ENCODE peak calls at places on chromosomes 4 and X, in nine cellular contexts. One of them, this sample, is unnamed.

GRCh38 chr4:146591986-146592385 is 46.7 kb upstream of the POU4F2 start:
- DNase-seq in osteocyte: no peak
- DNase-seq in kidney: no peak
- DNase-seq in astrocyte of the spinal cord: no peak
- DNase-seq in CD4-positive, alpha-beta T cell: no peak
- DNase-seq in coronary artery: no peak
- DNase-seq in foreskin fibroblast: no peak
- DNase-seq in K562: no peak
- DNase-seq in omental fat pad: no peak
- DNase-seq in this sample: no peak

GRCh38 chrX:154126101-154126500 is 17.9 kb upstream of the OPN1LW start:
- DNase-seq in osteocyte: no peak
- DNase-seq in kidney: no peak
- DNase-seq in astrocyte of the spinal cord: no peak
- DNase-seq in CD4-positive, alpha-beta T cell: no peak
- DNase-seq in coronary artery: no peak
- DNase-seq in foreskin fibroblast: no peak
- DNase-seq in K562: no peak
- DNase-seq in omental fat pad: no peak
- DNase-seq in this sample: no peak

GRCh38 chrX:110847334-110847733 is 51.7 kb upstream of the CHRDL1 start:
- DNase-seq in osteocyte: no peak
- DNase-seq in kidney: no peak
- DNase-seq in astrocyte of the spinal cord: peak; percentile 76
- DNase-seq in CD4-positive, alpha-beta T cell: no peak
- DNase-seq in coronary artery: no peak
- DNase-seq in foreskin fibroblast: peak; percentile 26
- DNase-seq in K562: peak; percentile 45
- DNase-seq in omental fat pad: no peak
- DNase-seq in this sample: peak; percentile 40

GRCh38 chrX:24054182-24055042 is at the start of gene EIF2S3:
- DNase-seq in osteocyte: peak; percentile 98
- DNase-seq in kidney: peak; percentile 95
- DNase-seq in astrocyte of the spinal cord: peak; percentile 99
- DNase-seq in CD4-positive, alpha-beta T cell: peak; percentile 79
- DNase-seq in coronary artery: peak; percentile 95
- DNase-seq in foreskin fibroblast: peak; percentile 87
- DNase-seq in K562: peak; percentile 80
- DNase-seq in omental fat pad: peak; percentile 64
- DNase-seq in this sample: peak; percentile 89

GRCh38 chr4:86380176-86380724 is 20.4 kb upstream of the MAPK10 start:
- DNase-seq in osteocyte: no peak
- DNase-seq in kidney: no peak
- DNase-seq in astrocyte of the spinal cord: no peak
- DNase-seq in CD4-positive, alpha-beta T cell: no peak
- DNase-seq in coronary artery: no peak
- DNase-seq in foreskin fibroblast: no peak
- DNase-seq in K562: no peak
- DNase-seq in omental fat pad: no peak
- DNase-seq in this sample: no peak

GRCh38 chr4:7844247-7844991 is 95.2 kb downstream of the AFAP1 start:
- DNase-seq in osteocyte: peak; percentile 90
- DNase-seq in kidney: peak; percentile 87
- DNase-seq in astrocyte of the spinal cord: peak; percentile 92
- DNase-seq in CD4-positive, alpha-beta T cell: peak; percentile 73
- DNase-seq in coronary artery: no peak
- DNase-seq in foreskin fibroblast: peak; percentile 87
- DNase-seq in K562: peak; percentile 61
- DNase-seq in omental fat pad: peak; percentile 66
- DNase-seq in this sample: peak; percentile 62

GRCh38 chr4:67704843-67705242 is 3.9 kb upstream of the UBA6 start:
- DNase-seq in osteocyte: no peak
- DNase-seq in kidney: no peak
- DNase-seq in astrocyte of the spinal cord: no peak
- DNase-seq in CD4-positive, alpha-beta T cell: no peak
- DNase-seq in coronary artery: no peak
- DNase-seq in foreskin fibroblast: no peak
- DNase-seq in K562: no peak
- DNase-seq in omental fat pad: no peak
- DNase-seq in this sample: no peak

GRCh38 chr4:144169211-144169610 is 28.7 kb upstream of the GYPA start:
- DNase-seq in osteocyte: no peak
- DNase-seq in kidney: no peak
- DNase-seq in astrocyte of the spinal cord: no peak
- DNase-seq in CD4-positive, alpha-beta T cell: no peak
- DNase-seq in coronary artery: no peak
- DNase-seq in foreskin fibroblast: no peak
- DNase-seq in K562: no peak
- DNase-seq in omental fat pad: no peak
- DNase-seq in this sample: no peak

GRCh38 chr4:176927664-176928063 is 134.9 kb upstream of the VEGFC start:
- DNase-seq in osteocyte: no peak
- DNase-seq in kidney: no peak
- DNase-seq in astrocyte of the spinal cord: peak; percentile 66
- DNase-seq in CD4-positive, alpha-beta T cell: no peak
- DNase-seq in coronary artery: no peak
- DNase-seq in foreskin fibroblast: peak; percentile 84
- DNase-seq in K562: no peak
- DNase-seq in omental fat pad: no peak
- DNase-seq in this sample: no peak

GRCh38 chr4:16722386-16722785 is 176.1 kb downstream of the LDB2 start:
- DNase-seq in osteocyte: no peak
- DNase-seq in kidney: no peak
- DNase-seq in astrocyte of the spinal cord: no peak
- DNase-seq in CD4-positive, alpha-beta T cell: no peak
- DNase-seq in coronary artery: no peak
- DNase-seq in foreskin fibroblast: no peak
- DNase-seq in K562: no peak
- DNase-seq in omental fat pad: no peak
- DNase-seq in this sample: no peak

GRCh38 chrX:45803383-45803921 is 602.8 kb upstream of the DIPK2B start:
- DNase-seq in osteocyte: no peak
- DNase-seq in kidney: no peak
- DNase-seq in astrocyte of the spinal cord: peak; percentile 95
- DNase-seq in CD4-positive, alpha-beta T cell: no peak
- DNase-seq in coronary artery: no peak
- DNase-seq in foreskin fibroblast: peak; percentile 85
- DNase-seq in K562: no peak
- DNase-seq in omental fat pad: no peak
- DNase-seq in this sample: no peak

GRCh38 chr4:91113130-91113706 is 986.0 kb downstream of the CCSER1 start:
- DNase-seq in osteocyte: no peak
- DNase-seq in kidney: no peak
- DNase-seq in astrocyte of the spinal cord: peak; percentile 32
- DNase-seq in CD4-positive, alpha-beta T cell: no peak
- DNase-seq in coronary artery: no peak
- DNase-seq in foreskin fibroblast: no peak
- DNase-seq in K562: peak; percentile 8
- DNase-seq in omental fat pad: no peak
- DNase-seq in this sample: no peak

GRCh38 chr4:76485450-76485849 is 50.4 kb downstream of the SHROOM3 start:
- DNase-seq in osteocyte: no peak
- DNase-seq in kidney: no peak
- DNase-seq in astrocyte of the spinal cord: peak; percentile 19
- DNase-seq in CD4-positive, alpha-beta T cell: no peak
- DNase-seq in coronary artery: no peak
- DNase-seq in foreskin fibroblast: no peak
- DNase-seq in K562: no peak
- DNase-seq in omental fat pad: no peak
- DNase-seq in this sample: peak; percentile 27

GRCh38 chr4:33067221-33067620 is 2347.1 kb downstream of the PCDH7 start:
- DNase-seq in osteocyte: no peak
- DNase-seq in kidney: no peak
- DNase-seq in astrocyte of the spinal cord: no peak
- DNase-seq in CD4-positive, alpha-beta T cell: no peak
- DNase-seq in coronary artery: no peak
- DNase-seq in foreskin fibroblast: no peak
- DNase-seq in K562: no peak
- DNase-seq in omental fat pad: no peak
- DNase-seq in this sample: no peak

GRCh38 chrX:139803224-139803623 is 95.3 kb upstream of the MCF2 start:
- DNase-seq in osteocyte: no peak
- DNase-seq in kidney: no peak
- DNase-seq in astrocyte of the spinal cord: no peak
- DNase-seq in CD4-positive, alpha-beta T cell: no peak
- DNase-seq in coronary artery: no peak
- DNase-seq in foreskin fibroblast: no peak
- DNase-seq in K562: no peak
- DNase-seq in omental fat pad: no peak
- DNase-seq in this sample: no peak

GRCh38 chrX:79270401-79270800 is 96.7 kb downstream of the ITM2A start:
- DNase-seq in osteocyte: no peak
- DNase-seq in kidney: peak; percentile 61
- DNase-seq in astrocyte of the spinal cord: no peak
- DNase-seq in CD4-positive, alpha-beta T cell: peak; percentile 72
- DNase-seq in coronary artery: no peak
- DNase-seq in foreskin fibroblast: peak; percentile 17
- DNase-seq in K562: no peak
- DNase-seq in omental fat pad: no peak
- DNase-seq in this sample: peak; percentile 1
- TF ChIP-seq CTCF in osteocyte: no peak
- TF ChIP-seq CTCF in kidney: peak; percentile 18
- TF ChIP-seq CTCF in astrocyte of the spinal cord: no peak
- TF ChIP-seq CTCF in CD4-positive, alpha-beta T cell: peak; percentile 75
- TF ChIP-seq CTCF in coronary artery: no peak
- TF ChIP-seq CTCF in foreskin fibroblast: no peak
- TF ChIP-seq CTCF in K562: peak; percentile 31
- TF ChIP-seq CTCF in omental fat pad: no peak
- TF ChIP-seq CTCF in this sample: no peak

DNA sequence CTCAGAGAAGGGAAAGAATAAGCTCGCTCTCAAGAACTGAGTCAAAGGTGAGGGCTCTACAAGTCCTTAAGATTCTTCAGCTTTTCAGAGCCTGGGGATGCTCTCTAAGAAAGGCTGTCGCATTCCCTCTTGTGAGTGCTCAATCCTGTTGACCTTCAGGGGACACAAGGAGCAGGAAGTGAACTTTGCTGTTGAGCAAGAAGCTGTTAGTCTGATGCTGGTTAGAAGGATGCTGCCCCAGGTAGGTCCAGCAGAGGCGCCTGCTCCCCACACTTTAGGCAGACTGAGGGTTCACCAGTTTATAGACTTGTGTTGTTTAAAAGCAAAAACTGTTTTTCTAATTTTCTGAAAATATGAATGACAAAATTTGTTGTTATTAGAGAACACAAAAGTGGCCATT is 125.4 kb upstream of the SPOCK3 start:
- DNase-seq in osteocyte: no peak
- DNase-seq in kidney: no peak
- DNase-seq in astrocyte of the spinal cord: no peak
- DNase-seq in CD4-positive, alpha-beta T cell: no peak
- DNase-seq in coronary artery: no peak
- DNase-seq in foreskin fibroblast: no peak
- DNase-seq in K562: no peak
- DNase-seq in omental fat pad: no peak
- DNase-seq in this sample: no peak
- TF ChIP-seq CTCF in osteocyte: no peak
- TF ChIP-seq CTCF in kidney: no peak
- TF ChIP-seq CTCF in astrocyte of the spinal cord: no peak
- TF ChIP-seq CTCF in CD4-positive, alpha-beta T cell: no peak
- TF ChIP-seq CTCF in coronary artery: no peak
- TF ChIP-seq CTCF in foreskin fibroblast: no peak
- TF ChIP-seq CTCF in K562: no peak
- TF ChIP-seq CTCF in omental fat pad: no peak
- TF ChIP-seq CTCF in this sample: no peak

DNA sequence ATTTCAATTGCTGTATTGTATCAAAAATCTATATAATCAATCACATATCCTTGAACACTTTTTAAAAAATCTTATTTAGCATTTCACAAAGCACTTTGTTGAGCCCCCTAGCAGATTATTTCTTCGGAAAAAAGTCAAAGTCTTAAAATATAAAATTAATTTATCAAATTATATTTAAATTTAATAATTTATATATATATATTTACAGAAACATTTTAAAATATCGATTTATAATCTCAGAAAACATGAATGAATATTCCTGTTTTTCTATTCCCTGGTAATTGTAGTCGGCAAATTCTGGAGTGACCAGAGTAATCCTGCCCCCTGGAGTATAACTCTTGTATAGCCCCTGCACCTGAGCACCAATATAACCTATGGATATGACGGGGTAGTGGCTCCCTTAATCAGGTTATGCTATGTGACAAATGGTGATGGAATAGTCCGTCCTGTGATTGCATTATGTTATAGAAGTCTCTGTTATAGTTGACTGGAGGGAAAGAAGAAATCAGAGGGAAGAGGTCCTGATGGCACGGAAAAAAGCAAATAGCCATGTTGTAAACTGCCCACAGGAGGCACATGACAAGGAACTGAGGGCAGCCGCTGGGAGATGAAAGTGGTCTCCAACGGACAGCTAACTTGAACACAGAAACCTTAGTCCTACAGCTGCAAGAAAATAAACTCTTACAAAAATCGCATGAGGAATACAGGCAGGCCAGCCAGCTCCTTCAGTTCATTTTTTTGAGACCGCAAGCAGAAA is 1092.3 kb downstream of the ARAP2 start:
- DNase-seq in osteocyte: no peak
- DNase-seq in kidney: no peak
- DNase-seq in astrocyte of the spinal cord: no peak
- DNase-seq in CD4-positive, alpha-beta T cell: no peak
- DNase-seq in coronary artery: no peak
- DNase-seq in foreskin fibroblast: no peak
- DNase-seq in K562: peak; percentile 19
- DNase-seq in omental fat pad: no peak
- DNase-seq in this sample: no peak
- TF ChIP-seq CTCF in osteocyte: peak; percentile 70
- TF ChIP-seq CTCF in kidney: peak; percentile 10
- TF ChIP-seq CTCF in astrocyte of the spinal cord: no peak
- TF ChIP-seq CTCF in CD4-positive, alpha-beta T cell: no peak
- TF ChIP-seq CTCF in coronary artery: no peak
- TF ChIP-seq CTCF in foreskin fibroblast: peak; percentile 18
- TF ChIP-seq CTCF in K562: peak; percentile 15
- TF ChIP-seq CTCF in omental fat pad: no peak
- TF ChIP-seq CTCF in this sample: no peak

GRCh38 chr4:8848507-8849265 is 23.0 kb downstream of the HMX1 start:
- DNase-seq in osteocyte: peak; percentile 63
- DNase-seq in kidney: peak; percentile 22
- DNase-seq in astrocyte of the spinal cord: no peak
- DNase-seq in CD4-positive, alpha-beta T cell: no peak
- DNase-seq in coronary artery: no peak
- DNase-seq in foreskin fibroblast: no peak
- DNase-seq in K562: no peak
- DNase-seq in omental fat pad: no peak
- DNase-seq in this sample: no peak

GRCh38 chr4:8850830-8851188 is 20.8 kb downstream of the HMX1 start:
- DNase-seq in osteocyte: no peak
- DNase-seq in kidney: peak; percentile 55
- DNase-seq in astrocyte of the spinal cord: no peak
- DNase-seq in CD4-positive, alpha-beta T cell: no peak
- DNase-seq in coronary artery: no peak
- DNase-seq in foreskin fibroblast: no peak
- DNase-seq in K562: no peak
- DNase-seq in omental fat pad: no peak
- DNase-seq in this sample: no peak

GRCh38 chr4:8851321-8852117 is 20.1 kb downstream of the HMX1 start:
- DNase-seq in osteocyte: no peak
- DNase-seq in kidney: peak; percentile 37
- DNase-seq in astrocyte of the spinal cord: no peak
- DNase-seq in CD4-positive, alpha-beta T cell: no peak
- DNase-seq in coronary artery: no peak
- DNase-seq in foreskin fibroblast: no peak
- DNase-seq in K562: no peak
- DNase-seq in omental fat pad: no peak
- DNase-seq in this sample: no peak

GRCh38 chr4:8849266-8850073 is 22.2 kb downstream of the HMX1 start:
- DNase-seq in osteocyte: peak; percentile 81
- DNase-seq in kidney: peak; percentile 58
- DNase-seq in astrocyte of the spinal cord: no peak
- DNase-seq in CD4-positive, alpha-beta T cell: no peak
- DNase-seq in coronary artery: no peak
- DNase-seq in foreskin fibroblast: no peak
- DNase-seq in K562: no peak
- DNase-seq in omental fat pad: peak; percentile 14
- DNase-seq in this sample: no peak

GRCh38 chr4:8850074-8850829 is 21.4 kb downstream of the HMX1 start:
- DNase-seq in osteocyte: no peak
- DNase-seq in kidney: peak; percentile 55
- DNase-seq in astrocyte of the spinal cord: no peak
- DNase-seq in CD4-positive, alpha-beta T cell: no peak
- DNase-seq in coronary artery: no peak
- DNase-seq in foreskin fibroblast: no peak
- DNase-seq in K562: no peak
- DNase-seq in omental fat pad: peak; percentile 14
- DNase-seq in this sample: no peak
- TF ChIP-seq CTCF in osteocyte: no peak
- TF ChIP-seq CTCF in kidney: no peak
- TF ChIP-seq CTCF in astrocyte of the spinal cord: no peak
- TF ChIP-seq CTCF in CD4-positive, alpha-beta T cell: no peak
- TF ChIP-seq CTCF in coronary artery: no peak
- TF ChIP-seq CTCF in foreskin fibroblast: no peak
- TF ChIP-seq CTCF in K562: no peak
- TF ChIP-seq CTCF in omental fat pad: no peak
- TF ChIP-seq CTCF in this sample: no peak